ENCODE peak calls at places on chromosomes 13 and 19, in four cellular contexts. U is A549, K is K562, M is HepG2. P is an unnamed sample.

GRCh38 chr13:32639502-32640105 is 53.4 kb downstream of the PDS5B start:
- DNase-seq in U (peak; percentile 57), K (peak; percentile 13), M (peak; percentile 50), P (peak; percentile 19)

GRCh38 chr19:41018736-41019290 is 27.7 kb downstream of the CYP2B6 start:
- DNase-seq in U (no peak), K (no peak), M (no peak), P (no peak)

GRCh38 chr19:50214699-50215543 is 11.5 kb downstream of the MYH14 start:
- DNase-seq in U (no peak), K (no peak), M (no peak), P (peak; percentile 55)

GRCh38 chr13:94408300-94409036 is 71.0 kb downstream of the DCT start:
- DNase-seq in U (no peak), K (no peak), M (no peak), P (no peak)

GRCh38 chr19:1473056-1473400 is 6.0 kb downstream of the C19orf25 start:
- DNase-seq in U (no peak), K (no peak), M (no peak), P (no peak)

GRCh38 chr19:49491804-49492572 is 4.2 kb upstream of the RPS11 start:
- DNase-seq in U (no peak), K (no peak), M (no peak), P (no peak)

GRCh38 chr19:55611983-55612645 is 6.7 kb downstream of the ZNF865 start:
- DNase-seq in U (no peak), K (no peak), M (no peak), P (no peak)

GRCh38 chr19:38686530-38686888 is 39.1 kb downstream of the ACTN4 start:
- DNase-seq in U (no peak), K (peak; percentile 36), M (no peak), P (no peak)

GRCh38 chr19:1027953-1028902 is 1.8 kb downstream of the CNN2 start:
- DNase-seq in U (peak; percentile 68), K (peak; percentile 81), M (peak; percentile 83), P (peak; percentile 82)

GRCh38 chr19:411723-412355 is 2.9 kb upstream of the C2CD4C start:
- DNase-seq in U (no peak), K (no peak), M (no peak), P (no peak)

GRCh38 chr13:41970022-41970421 is 9.1 kb upstream of the VWA8 start:
- DNase-seq in U (no peak), K (no peak), M (no peak), P (no peak)

GRCh38 chr13:46295531-46296464 is 84.1 kb downstream of the LRRC63 start:
- DNase-seq in U (no peak), K (no peak), M (no peak), P (no peak)

GRCh38 chr19:13116282-13117175 is at the start of gene TRMT1:
- DNase-seq in U (peak; percentile 93), K (peak; percentile 79), M (peak; percentile 90), P (peak; percentile 95)

GRCh38 chr13:113668491-113668971 is 1.5 kb downstream of the GRK1 start:
- DNase-seq in U (no peak), K (no peak), M (no peak), P (peak; percentile 8)

GRCh38 chr13:47672982-47673670 is 327.9 kb downstream of the SUCLA2 start:
- DNase-seq in U (no peak), K (no peak), M (no peak), P (no peak)
- TF ChIP-seq NR3C1 in U (no peak), K (no peak), M (no peak), P (no peak)

DNA sequence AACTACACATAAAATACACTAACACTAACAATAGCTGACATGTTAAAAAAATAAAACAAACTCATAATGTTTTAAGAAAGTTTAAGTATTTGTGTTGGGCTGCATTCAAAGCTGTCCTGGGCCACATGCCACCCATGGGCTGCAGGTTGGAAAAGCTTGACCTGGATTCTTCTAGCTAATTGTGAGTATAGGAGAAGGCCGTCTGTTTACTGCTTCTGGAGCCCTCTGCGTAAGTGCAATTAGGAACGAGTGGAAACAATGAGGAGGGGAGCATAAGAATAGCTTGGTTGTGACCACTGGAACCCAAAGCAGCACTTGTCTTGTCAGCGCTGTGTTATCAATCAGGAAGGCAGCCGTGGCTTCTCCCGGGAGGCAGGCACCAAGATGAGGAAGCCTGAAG is 110.4 kb upstream of the MBNL2 start:
- DNase-seq in U (no peak), K (no peak), M (no peak), P (no peak)
- TF ChIP-seq NR3C1 in U (no peak), K (no peak), M (no peak), P (no peak)

DNA sequence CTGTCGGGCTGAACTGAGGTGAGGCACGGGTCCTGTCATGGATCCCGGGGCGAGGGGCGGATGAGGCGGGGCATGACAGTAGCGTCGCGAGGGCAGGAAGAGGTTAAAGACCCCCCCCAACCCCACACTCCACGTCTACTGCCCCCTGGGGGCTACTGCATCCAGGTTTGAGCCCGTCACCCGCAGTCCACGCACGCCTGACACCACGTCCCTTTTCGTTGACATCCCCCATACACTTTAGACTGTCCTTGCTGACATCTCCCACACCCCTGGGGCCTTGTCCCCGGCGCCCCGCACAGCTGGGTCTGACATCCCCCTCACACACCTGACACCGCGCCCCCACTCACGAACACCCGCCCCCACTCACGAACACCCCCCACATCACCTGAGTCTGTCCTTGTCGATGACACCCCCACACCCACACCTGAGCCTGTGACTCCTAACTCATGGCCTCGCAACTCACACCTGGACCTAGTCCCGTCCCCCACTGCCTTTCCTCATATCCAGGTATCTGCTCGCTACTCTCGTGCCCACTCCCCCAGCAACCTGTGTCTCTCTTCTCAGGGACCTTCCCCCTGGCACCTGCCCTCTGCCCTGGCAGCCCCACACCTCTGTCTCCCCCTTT is 416 bp downstream of the SLC25A42 start:
- DNase-seq in U (peak; percentile 19), K (no peak), M (no peak), P (no peak)
- TF ChIP-seq NR3C1 in U (no peak), K (no peak), M (no peak), P (no peak)

DNA sequence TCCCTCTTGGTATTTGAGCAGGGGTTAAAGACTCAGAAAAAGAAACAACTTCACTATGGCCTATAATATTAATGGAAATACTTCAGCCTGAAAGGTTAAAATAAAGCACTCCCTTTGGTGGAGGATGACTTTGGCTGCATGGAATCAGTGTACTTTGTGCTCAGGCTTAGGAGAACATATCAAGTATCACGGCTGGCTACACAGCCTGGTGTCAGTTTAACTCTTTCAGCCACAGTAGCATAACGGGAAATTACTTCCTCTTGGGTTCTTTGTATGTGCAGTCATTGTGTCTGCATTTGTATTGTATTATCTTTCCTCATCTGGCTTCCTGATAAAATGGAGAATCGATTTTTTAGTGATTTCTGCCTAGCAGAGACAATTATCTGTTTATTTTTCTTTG is 239.0 kb downstream of the GGACT start:
- DNase-seq in U (no peak), K (no peak), M (no peak), P (no peak)
- TF ChIP-seq NR3C1 in U (no peak), K (no peak), M (no peak), P (no peak)

GRCh38 chr19:29505034-29505824 is 20.6 kb upstream of the VSTM2B start:
- DNase-seq in U (no peak), K (no peak), M (no peak), P (no peak)

GRCh38 chr19:29508181-29508580 is 17.6 kb upstream of the VSTM2B start:
- DNase-seq in U (no peak), K (no peak), M (no peak), P (no peak)

GRCh38 chr19:29504454-29504853 is 21.3 kb upstream of the VSTM2B start:
- DNase-seq in U (no peak), K (no peak), M (no peak), P (no peak)

GRCh38 chr19:29507081-29507860 is 18.5 kb upstream of the VSTM2B start:
- DNase-seq in U (no peak), K (no peak), M (no peak), P (no peak)

DNA sequence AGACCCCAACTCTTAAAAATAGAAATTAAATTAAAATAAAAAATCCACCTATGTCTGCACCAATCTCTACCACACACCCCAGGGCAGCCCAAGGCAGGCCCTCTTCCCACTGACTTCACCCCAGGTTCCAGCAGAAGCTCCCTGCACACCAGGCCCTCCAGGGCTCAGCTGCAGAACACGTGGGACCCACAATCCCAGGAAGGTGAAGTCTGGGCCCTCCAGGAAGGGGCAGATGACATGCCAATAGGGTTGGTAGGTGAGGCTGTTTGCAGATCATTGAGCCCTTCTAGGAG is 19.2 kb upstream of the VSTM2B start:
- DNase-seq in U (no peak), K (no peak), M (no peak), P (no peak)
- TF ChIP-seq NR3C1 in U (no peak), K (no peak), M (no peak), P (no peak)

GRCh38 chr13:40932252-40932651 is 86.9 kb downstream of the ELF1 start:
- DNase-seq in U (no peak), K (no peak), M (no peak), P (no peak)

GRCh38 chr13:40927929-40928328 is 91.2 kb downstream of the ELF1 start:
- DNase-seq in U (no peak), K (no peak), M (no peak), P (no peak)

GRCh38 chr13:40933508-40933907 is 85.6 kb downstream of the ELF1 start:
- DNase-seq in U (no peak), K (no peak), M (no peak), P (no peak)

DNA sequence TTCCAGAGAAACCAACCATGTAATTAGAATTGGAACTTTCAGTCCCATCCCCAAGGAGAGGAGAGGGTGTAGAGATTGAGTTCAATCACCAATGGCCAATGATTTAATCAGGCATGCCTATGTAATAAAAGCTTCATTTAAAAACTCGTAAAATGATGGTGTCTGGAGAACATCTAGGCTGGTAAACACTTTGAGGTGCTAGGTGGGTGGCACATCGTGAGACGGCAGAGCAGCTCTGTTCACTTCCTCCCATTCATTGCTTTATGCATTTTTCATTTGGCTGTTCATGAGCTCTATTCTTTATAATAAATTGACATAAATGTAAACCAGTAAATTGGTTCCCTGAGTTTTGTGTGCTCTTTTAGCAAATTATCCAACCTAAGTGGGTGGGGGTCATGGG is 90.1 kb downstream of the ELF1 start:
- DNase-seq in U (no peak), K (no peak), M (no peak), P (no peak)
- TF ChIP-seq NR3C1 in U (no peak), K (no peak), M (no peak), P (no peak)

DNA sequence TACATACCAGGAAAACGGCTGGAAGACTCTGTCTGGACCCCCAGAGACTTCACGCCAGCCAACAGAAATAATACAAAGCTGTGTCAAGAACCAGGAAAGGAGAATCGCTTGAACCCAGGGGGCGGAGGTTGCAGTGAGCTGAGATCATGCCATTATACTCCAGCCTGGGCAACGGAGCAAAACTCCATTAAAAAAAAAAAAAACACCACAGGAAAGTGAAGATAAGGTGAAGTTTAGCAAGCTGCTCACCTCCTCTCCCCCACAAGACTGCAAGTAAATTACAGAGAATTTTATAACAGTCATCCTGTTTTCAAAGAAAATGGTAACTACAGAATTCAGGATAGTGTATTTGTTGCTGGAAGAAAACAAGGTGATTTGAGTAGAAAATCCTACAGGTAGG is 984 bp upstream of the OR7G1 start:
- DNase-seq in U (no peak), K (no peak), M (no peak), P (no peak)
- TF ChIP-seq NR3C1 in U (no peak), K (no peak), M (no peak), P (no peak)

DNA sequence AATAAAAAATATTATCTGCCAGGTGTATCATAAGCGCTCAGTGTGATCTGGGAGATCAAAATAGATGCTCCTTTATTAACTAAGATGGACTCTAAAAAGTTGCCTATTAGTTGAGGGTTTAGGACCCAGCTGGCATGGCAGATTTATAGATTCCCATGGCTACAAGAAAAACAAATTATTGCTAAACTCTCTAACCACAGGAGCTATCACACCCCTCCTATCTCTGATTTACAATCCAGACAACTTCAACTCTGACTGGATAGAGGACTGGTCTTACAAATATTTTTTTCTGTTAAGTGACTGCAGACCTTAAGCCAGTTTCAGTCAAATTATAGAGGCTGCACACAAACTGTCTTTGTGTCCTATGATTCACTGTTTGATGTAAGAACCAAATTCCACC is 45.4 kb upstream of the MYCBP2 start:
- DNase-seq in U (no peak), K (no peak), M (no peak), P (no peak)
- TF ChIP-seq NR3C1 in U (no peak), K (no peak), M (no peak), P (no peak)

GRCh38 chr19:45767410-45767880 is 1.6 kb downstream of the SIX5 start:
- DNase-seq in U (peak; percentile 74), K (peak; percentile 64), M (peak; percentile 78), P (peak; percentile 69)
- TF ChIP-seq NR3C1 in U (no peak), K (no peak), M (no peak), P (no peak)

P was measured in WTC11.